ENCODE peak calls at places on chromosomes 1 and 21, in six cellular contexts. B, P, J, I, O and Y are unnamed samples.

GRCh38 chr1:84772428-84772943 is 82.2 kb upstream of the SSX2IP start:
- DNase-seq in J (peak; percentile 52), P (peak; percentile 82), B (peak; percentile 59), I (peak; percentile 66), O (peak; percentile 68), Y (peak; percentile 92)

GRCh38 chr1:1919304-1920056 is 401 bp upstream of the TMEM52 start:
- DNase-seq in P (peak; percentile 97), B (peak; percentile 100), J (peak; percentile 98), O (peak; percentile 100), I (peak; percentile 30), Y (peak; percentile 93)

GRCh38 chr21:36699026-36699545 is at the start of gene SIM2:
- DNase-seq in P (peak; percentile 84), I (no peak), B (no peak), J (peak; percentile 55), O (no peak), Y (no peak)

GRCh38 chr1:153548722-153549695 is at the start of gene S100A3:
- DNase-seq in O (no peak), B (no peak), I (no peak), J (peak; percentile 61), P (no peak), Y (peak; percentile 93)

GRCh38 chr1:173478099-173478555 is 992 bp downstream of the PRDX6 start:
- DNase-seq in J (peak; percentile 56), P (peak; percentile 64), O (no peak), B (no peak), I (no peak), Y (peak; percentile 90)

GRCh38 chr1:150972417-150972940 is 2.2 kb downstream of the CERS2 start:
- DNase-seq in O (no peak), J (no peak), I (no peak), B (no peak), P (peak; percentile 51), Y (no peak)

GRCh38 chr1:201562257-201562656 is 23.3 kb downstream of the NAV1 start:
- DNase-seq in P (no peak), I (no peak), J (no peak), B (no peak), O (no peak), Y (peak; percentile 95)

GRCh38 chr1:16302709-16303627 is 49.3 kb downstream of the FBXO42 start:
- DNase-seq in B (no peak), J (no peak), P (no peak), O (no peak), I (no peak), Y (no peak)